ENCODE peak calls at places on chromosome 22, in six cellular contexts. Y is CD4-positive, alpha-beta memory T cell; Q is activated CD4-positive, alpha-beta T cell treated with anti-CD3 and anti-CD28 coated beads, Interleukin-2, amount 50 U/mL, for 1 hour; D is HFFc6; G is left ventricle myocardium superior; M is endothelial cell of umbilical vein. H is an unnamed sample.

GRCh38 chr22:48960576-48960975 is 867.1 kb downstream of the BRD1 start:
- DNase-seq in Y (no peak), Q (no peak), D (no peak), G (no peak), M (no peak), H (no peak)

GRCh38 chr22:32482708-32483107 is 8.1 kb downstream of the FBXO7 start:
- DNase-seq in Y (no peak), Q (no peak), D (no peak), G (no peak), M (no peak), H (no peak)

GRCh38 chr22:30777589-30777988 is 82.9 kb downstream of the OSBP2 start:
- DNase-seq in Y (no peak), Q (no peak), D (no peak), G (no peak), M (no peak), H (no peak)

GRCh38 chr22:50729391-50730012 is 8.5 kb upstream of the ACR start:
- DNase-seq in Y (no peak), Q (no peak), D (no peak), G (peak), M (no peak), H (peak)

GRCh38 chr22:41902932-41903421 is 11.9 kb downstream of the SHISA8 start:
- DNase-seq in Y (no peak), Q (no peak), D (no peak), G (peak), M (no peak), H (peak)

GRCh38 chr22:32951081-32951806 is 106.9 kb downstream of the SYN3 start:
- DNase-seq in Y (no peak), Q (no peak), D (no peak), G (no peak), M (no peak), H (no peak)

GRCh38 chr22:20011993-20012740 is 4.5 kb downstream of the ARVCF start:
- DNase-seq in Y (no peak), Q (no peak), D (no peak), G (peak), M (no peak), H (peak)

GRCh38 chr22:50473855-50474671 is 772 bp downstream of the SBF1 start:
- DNase-seq in Y (peak), Q (peak), D (peak), G (peak), M (peak), H (peak)

GRCh38 chr22:44928711-44929347 is 81.0 kb downstream of the PHF21B start:
- DNase-seq in Y (no peak), Q (no peak), D (no peak), G (peak), M (no peak), H (no peak)

GRCh38 chr22:47337161-47337621 is 574.7 kb downstream of the TBC1D22A start:
- DNase-seq in Y (no peak), Q (no peak), D (peak), G (no peak), M (peak), H (no peak)

GRCh38 chr22:19448076-19448607 is 631 bp upstream of the C22orf39 start:
- DNase-seq in Y (no peak), Q (peak), D (peak), G (no peak), M (no peak), H (no peak)

GRCh38 chr22:44748524-44748923 is 3.9 kb upstream of the ARHGAP8 start:
- DNase-seq in Y (no peak), Q (no peak), D (no peak), G (no peak), M (no peak), H (no peak)

GRCh38 chr22:36998620-36999351 is 20.5 kb downstream of the TST start:
- DNase-seq in Y (no peak), Q (no peak), D (peak), G (no peak), M (no peak), H (no peak)

GRCh38 chr22:30435674-30436126 is 10.1 kb downstream of the MTFP1 start:
- DNase-seq in Y (peak), Q (peak), D (no peak), G (no peak), M (peak), H (peak)

GRCh38 chr22:33492210-33492651 is 428.0 kb downstream of the LARGE1 start:
- DNase-seq in Y (no peak), Q (no peak), D (no peak), G (no peak), M (no peak), H (no peak)

GRCh38 chr22:47798229-47798628 is 1035.8 kb downstream of the TBC1D22A start:
- DNase-seq in Y (no peak), Q (no peak), D (no peak), G (no peak), M (no peak), H (no peak)

GRCh38 chr22:44326549-44326881 is 13.8 kb upstream of the SHISAL1 start:
- DNase-seq in Y (no peak), Q (no peak), D (no peak), G (no peak), M (no peak), H (no peak)

GRCh38 chr22:39906207-39906606 is 5.3 kb downstream of the GRAP2 start:
- DNase-seq in Y (no peak), Q (no peak), D (no peak), G (no peak), M (no peak), H (no peak)

GRCh38 chr22:31526275-31526674 is 29.9 kb downstream of the SFI1 start:
- DNase-seq in Y (no peak), Q (peak), D (no peak), G (no peak), M (no peak), H (no peak)

GRCh38 chr22:49760630-49761571 is 66.8 kb downstream of the BRD1 start:
- DNase-seq in Y (no peak), Q (no peak), D (no peak), G (no peak), M (no peak), H (no peak)

GRCh38 chr22:46029574-46030200 is 52.7 kb upstream of the WNT7B start:
- DNase-seq in Y (no peak), Q (no peak), D (no peak), G (peak), M (no peak), H (peak)

GRCh38 chr22:31150615-31151014 is 9.4 kb upstream of the RNF185 start:
- DNase-seq in Y (no peak), Q (no peak), D (no peak), G (no peak), M (no peak), H (no peak)

GRCh38 chr22:24128024-24128423 is 53.3 kb upstream of the SUSD2 start:
- DNase-seq in Y (no peak), Q (no peak), D (peak), G (no peak), M (no peak), H (no peak)

GRCh38 chr22:29157759-29158535 is 47.7 kb upstream of the EMID1 start:
- DNase-seq in Y (no peak), Q (no peak), D (no peak), G (no peak), M (no peak), H (no peak)

GRCh38 chr22:44634426-44635321 is 67.3 kb upstream of the PRR5 start:
- DNase-seq in Y (no peak), Q (no peak), D (no peak), G (no peak), M (no peak), H (no peak)

GRCh38 chr22:39297490-39298193 is 21.8 kb downstream of the RPL3 start:
- DNase-seq in Y (no peak), Q (no peak), D (no peak), G (no peak), M (no peak), H (peak)

GRCh38 chr22:29702025-29702930 is 17.5 kb upstream of the CABP7 start:
- DNase-seq in Y (no peak), Q (no peak), D (no peak), G (no peak), M (no peak), H (no peak)

GRCh38 chr22:38027487-38027886 is 29.7 kb upstream of the PICK1 start:
- DNase-seq in Y (no peak), Q (no peak), D (no peak), G (no peak), M (no peak), H (peak)

GRCh38 chr22:45335021-45335818 is 25.5 kb downstream of the FAM118A start:
- DNase-seq in Y (no peak), Q (no peak), D (no peak), G (peak), M (peak), H (peak)

GRCh38 chr22:44828193-44828592 is 75.8 kb downstream of the ARHGAP8 start:
- DNase-seq in Y (no peak), Q (no peak), D (no peak), G (no peak), M (no peak), H (no peak)

GRCh38 chr22:42925598-42925997 is 68.5 kb upstream of the ARFGAP3 start:
- DNase-seq in Y (no peak), Q (no peak), D (no peak), G (no peak), M (no peak), H (no peak)

GRCh38 chr22:21816787-21817496 is 50.5 kb downstream of the MAPK1 start:
- DNase-seq in Y (peak), Q (peak), D (peak), G (no peak), M (peak), H (no peak)

GRCh38 chr22:39087881-39088687 is 9.0 kb upstream of the APOBEC3H start:
- DNase-seq in Y (no peak), Q (no peak), D (no peak), G (peak), M (no peak), H (peak)

GRCh38 chr22:41305646-41306045 is 4.3 kb downstream of the ZC3H7B start:
- DNase-seq in Y (no peak), Q (no peak), D (peak), G (no peak), M (peak), H (no peak)

GRCh38 chr22:25061134-25061533 is 108.6 kb downstream of the KIAA1671 start:
- DNase-seq in Y (no peak), Q (no peak), D (no peak), G (no peak), M (no peak), H (no peak)

H was measured in right cardiac atrium.